ENCODE peak calls at places on chromosomes 1 and 21, in six cellular contexts. O, U, B, S, A and Z are unnamed samples.
A peak's percentile ranks its signal among the peaks of the same experiment; 100 is the strongest.

GRCh38 chr1:180505732-180506335 is 3.5 kb upstream of the ACBD6 start:
- DNase-seq in O (no peak), U (no peak), B (no peak), S (no peak), A (no peak), Z (no peak)

GRCh38 chr1:1917304-1917976 is 1.6 kb downstream of the TMEM52 start:
- DNase-seq in O (no peak), U (no peak), B (peak; percentile 73), S (no peak), A (peak; percentile 15), Z (no peak)

GRCh38 chr1:59928996-59929395 is 2.4 kb upstream of the CYP2J2 start:
- DNase-seq in O (no peak), U (no peak), B (no peak), S (no peak), A (no peak), Z (no peak)

GRCh38 chr1:55214903-55215193 is 316 bp downstream of the USP24 start:
- DNase-seq in O (peak; percentile 85), U (peak; percentile 30), B (peak; percentile 51), S (no peak), A (peak; percentile 41), Z (peak; percentile 31)

GRCh38 chr21:37006243-37006520 is 320 bp upstream of the RIPPLY3 start:
- DNase-seq in O (no peak), U (no peak), B (no peak), S (no peak), A (no peak), Z (no peak)

GRCh38 chr21:33976980-33977720 is 61.5 kb upstream of the ATP5PO start:
- DNase-seq in O (no peak), U (no peak), B (no peak), S (no peak), A (no peak), Z (no peak)

GRCh38 chr21:19236209-19236608 is 832.6 kb upstream of the TMPRSS15 start:
- DNase-seq in O (no peak), U (no peak), B (no peak), S (no peak), A (no peak), Z (no peak)

GRCh38 chr1:204975021-204975420 is 68.0 kb upstream of the CNTN2 start:
- DNase-seq in O (no peak), U (no peak), B (no peak), S (no peak), A (no peak), Z (no peak)

GRCh38 chr1:215599418-215599817 is 32.3 kb downstream of the KCTD3 start:
- DNase-seq in O (no peak), U (no peak), B (no peak), S (no peak), A (no peak), Z (no peak)

GRCh38 chr1:11062965-11063401 is 3.2 kb upstream of the SRM start:
- DNase-seq in O (peak; percentile 56), U (no peak), B (no peak), S (no peak), A (no peak), Z (no peak)

GRCh38 chr1:25023826-25024225 is 93.8 kb upstream of the RUNX3 start:
- DNase-seq in O (no peak), U (no peak), B (peak; percentile 4), S (no peak), A (no peak), Z (no peak)

GRCh38 chr1:111369645-111370044 is 57.9 kb downstream of the OVGP1 start:
- DNase-seq in O (no peak), U (no peak), B (peak; percentile 64), S (no peak), A (no peak), Z (no peak)

GRCh38 chr1:210233495-210234253 is 1.1 kb downstream of the SERTAD4 start:
- DNase-seq in O (no peak), U (peak; percentile 37), B (peak; percentile 50), S (peak; percentile 75), A (no peak), Z (peak; percentile 89)

GRCh38 chr1:68409426-68409825 is 40.3 kb downstream of the RPE65 start:
- DNase-seq in O (no peak), U (no peak), B (no peak), S (no peak), A (no peak), Z (no peak)

GRCh38 chr1:160865316-160865715 is 2.6 kb upstream of the CD244 start:
- DNase-seq in O (no peak), U (no peak), B (no peak), S (no peak), A (no peak), Z (peak; percentile 12)

GRCh38 chr1:225990705-225991464 is 8.3 kb downstream of the SDE2 start:
- DNase-seq in O (no peak), U (no peak), B (no peak), S (no peak), A (no peak), Z (no peak)

GRCh38 chr1:176566004-176566975 is 103.3 kb downstream of the PAPPA2 start:
- DNase-seq in O (no peak), U (no peak), B (no peak), S (no peak), A (no peak), Z (no peak)

GRCh38 chr1:209368864-209369598 is 214.5 kb upstream of the CAMK1G start:
- DNase-seq in O (no peak), U (peak; percentile 29), B (no peak), S (no peak), A (no peak), Z (no peak)

GRCh38 chr1:93778457-93778856 is 96.8 kb upstream of the BCAR3 start:
- DNase-seq in O (no peak), U (no peak), B (no peak), S (no peak), A (no peak), Z (no peak)

GRCh38 chr1:231638647-231639046 is 12.1 kb downstream of the DISC1 start:
- DNase-seq in O (no peak), U (no peak), B (no peak), S (no peak), A (no peak), Z (no peak)

GRCh38 chr1:34002810-34003209 is 138.9 kb downstream of the HMGB4 start:
- DNase-seq in O (peak; percentile 14), U (no peak), B (no peak), S (no peak), A (no peak), Z (no peak)

GRCh38 chr1:224065455-224065854 is 48.5 kb upstream of the FBXO28 start:
- DNase-seq in O (no peak), U (no peak), B (peak; percentile 36), S (peak; percentile 95), A (no peak), Z (peak; percentile 73)

GRCh38 chr1:19400875-19401854 is 84.2 kb downstream of the CAPZB start:
- DNase-seq in O (no peak), U (no peak), B (no peak), S (no peak), A (no peak), Z (no peak)

GRCh38 chr1:229642376-229642775 is 16.3 kb downstream of the URB2 start:
- DNase-seq in O (no peak), U (no peak), B (no peak), S (no peak), A (peak; percentile 52), Z (no peak)

GRCh38 chr1:229642970-229643369 is 16.9 kb downstream of the URB2 start:
- DNase-seq in O (no peak), U (no peak), B (no peak), S (no peak), A (no peak), Z (no peak)

GRCh38 chr1:229640455-229640854 is 14.4 kb downstream of the URB2 start:
- DNase-seq in O (peak; percentile 71), U (no peak), B (no peak), S (no peak), A (no peak), Z (no peak)

GRCh38 chr1:229643996-229644748 is 18.1 kb downstream of the URB2 start:
- DNase-seq in O (peak; percentile 36), U (no peak), B (no peak), S (peak; percentile 49), A (no peak), Z (no peak)

GRCh38 chr1:229641306-229641705 is 15.3 kb downstream of the URB2 start:
- DNase-seq in O (no peak), U (no peak), B (no peak), S (no peak), A (no peak), Z (no peak)
- TF ChIP-seq CTCF in O (no peak), U (no peak), B (no peak), S (no peak), A (no peak), Z (no peak)

DNA sequence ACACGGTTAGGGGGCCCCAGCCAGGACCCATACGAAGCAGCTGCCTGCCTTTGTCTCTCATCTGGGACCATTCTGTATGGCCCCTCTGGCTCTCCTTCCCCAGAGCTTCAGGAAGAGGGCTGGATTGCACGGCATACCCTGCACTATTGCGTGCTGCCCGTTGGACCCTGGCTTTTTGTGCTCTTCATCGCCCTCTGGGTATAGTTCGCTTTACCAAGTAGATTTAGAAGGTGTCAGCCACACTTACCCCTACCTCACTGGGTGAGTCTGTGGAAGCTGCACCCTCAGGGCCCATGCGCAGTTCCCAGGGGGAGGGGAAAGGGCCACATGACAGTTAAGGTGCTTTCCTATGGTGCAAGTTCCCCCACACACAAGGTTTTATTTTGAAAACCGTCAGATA is 7.2 kb downstream of the NAV1 start:
- DNase-seq in O (peak; percentile 46), U (no peak), B (no peak), S (no peak), A (no peak), Z (peak; percentile 52)
- TF ChIP-seq CTCF in O (no peak), U (no peak), B (no peak), S (no peak), A (no peak), Z (peak; percentile 26)

GRCh38 chr1:118018064-118018463 is 88.5 kb downstream of the WDR3 start:
- DNase-seq in O (no peak), U (no peak), B (no peak), S (no peak), A (no peak), Z (no peak)
- TF ChIP-seq CTCF in O (no peak), U (no peak), B (no peak), S (no peak), A (no peak), Z (no peak)

DNA sequence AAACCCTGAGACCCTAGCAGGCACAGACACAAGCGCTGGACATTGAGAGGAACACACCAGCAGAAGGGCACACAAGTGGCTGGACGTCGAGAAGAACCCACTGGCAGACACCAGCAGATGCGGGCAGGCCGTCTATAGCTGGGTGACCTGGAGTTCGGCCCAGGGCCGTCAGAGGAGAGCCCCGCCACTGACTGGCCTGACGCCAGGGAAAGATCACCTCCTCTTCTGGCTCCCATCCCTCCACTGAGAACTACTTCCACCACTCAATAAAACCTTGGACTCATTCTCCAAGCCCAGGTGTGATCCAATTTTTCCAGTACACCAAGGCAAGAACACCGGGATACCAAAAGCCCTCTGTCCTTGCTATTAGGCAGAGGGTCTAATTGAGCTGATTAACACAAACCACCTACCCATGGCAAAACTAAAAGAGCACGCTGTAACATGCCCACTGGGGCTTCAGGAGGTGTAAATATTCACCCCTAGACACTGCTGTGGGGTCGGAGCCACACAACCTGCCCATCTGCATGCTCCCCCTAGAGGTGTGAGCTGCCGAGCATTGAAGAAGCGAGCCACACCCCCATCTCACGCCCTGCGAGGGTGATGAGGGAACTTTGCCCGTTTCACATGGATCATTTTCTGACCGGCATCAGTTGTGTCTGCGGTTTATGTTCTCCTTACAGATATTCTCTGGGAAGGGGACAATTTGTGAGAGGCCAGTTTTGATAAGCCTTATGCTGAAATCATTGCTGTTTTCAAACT is 104.8 kb downstream of the HLX start:
- DNase-seq in O (no peak), U (no peak), B (peak; percentile 55), S (no peak), A (no peak), Z (peak; percentile 28)
- TF ChIP-seq CTCF in O (no peak), U (no peak), B (no peak), S (no peak), A (no peak), Z (no peak)

GRCh38 chr1:113904674-113905434 is at the start of the genes AP4B1 and DCLRE1B:
- DNase-seq in O (peak; percentile 100), U (peak; percentile 99), B (peak; percentile 98), S (peak; percentile 100), A (peak; percentile 99), Z (peak; percentile 96)
- TF ChIP-seq CTCF in O (no peak), U (peak; percentile 78), B (peak; percentile 23), S (peak; percentile 69), A (peak; percentile 88), Z (peak; percentile 58)